ENCODE peak calls at places on chromosomes 6 and 20, in eight cellular contexts. C, F, Y, J, O, E, T and B are unnamed samples.

GRCh38 chr6:150590448-150590847 is 9.2 kb upstream of the PLEKHG1 start:
- DNase-seq in E (no peak), T (no peak), Y (no peak), O (no peak), F (no peak), J (no peak), C (no peak), B (no peak)

GRCh38 chr20:9442858-9443257 is 71.5 kb upstream of the LAMP5 start:
- DNase-seq in J (no peak), C (peak; percentile 39), F (peak; percentile 39), Y (no peak), O (no peak), E (no peak), T (no peak), B (peak; percentile 22)

GRCh38 chr6:45388328-45388727 is 10.6 kb upstream of the SUPT3H start:
- DNase-seq in C (peak; percentile 41), E (no peak), T (no peak), Y (peak; percentile 58), F (no peak), J (no peak), O (no peak), B (peak; percentile 51)

GRCh38 chr6:94510877-94511276 is 1066.5 kb upstream of the MANEA start:
- DNase-seq in O (no peak), F (no peak), C (no peak), J (no peak), T (no peak), Y (no peak), E (no peak), B (no peak)

GRCh38 chr6:75103411-75103810 is 102.4 kb downstream of the COL12A1 start:
- DNase-seq in T (no peak), O (no peak), C (peak; percentile 16), J (no peak), Y (no peak), F (no peak), E (no peak), B (no peak)

GRCh38 chr20:53839423-53840176 is 230.8 kb downstream of the BCAS1 start:
- DNase-seq in J (no peak), C (no peak), F (no peak), T (no peak), O (no peak), Y (no peak), E (peak; percentile 26), B (no peak)

GRCh38 chr6:139544699-139545052 is 170.2 kb upstream of the CITED2 start:
- DNase-seq in J (no peak), F (no peak), E (no peak), O (no peak), Y (no peak), C (no peak), T (no peak), B (no peak)

GRCh38 chr6:145694083-145694737 is 41.1 kb downstream of the EPM2A start:
- DNase-seq in J (no peak), E (no peak), Y (no peak), T (no peak), O (no peak), F (no peak), C (no peak), B (no peak)

GRCh38 chr6:43757966-43758616 is 11.9 kb upstream of the VEGFA start:
- DNase-seq in O (no peak), C (no peak), E (peak; percentile 10), F (no peak), Y (no peak), T (no peak), J (no peak), B (no peak)

GRCh38 chr6:27168586-27169443 is 78.7 kb upstream of the PRSS16 start:
- DNase-seq in Y (peak; percentile 54), J (peak; percentile 77), O (peak; percentile 87), F (no peak), E (no peak), T (no peak), C (no peak), B (peak; percentile 89)

GRCh38 chr6:161198176-161198575 is 75.7 kb downstream of the AGPAT4 start:
- DNase-seq in O (no peak), Y (peak; percentile 89), E (no peak), F (no peak), T (no peak), J (no peak), C (no peak), B (no peak)

GRCh38 chr6:422423-423061 is 31.0 kb downstream of the IRF4 start:
- DNase-seq in T (no peak), C (peak; percentile 86), O (peak; percentile 95), J (peak; percentile 94), Y (peak; percentile 90), F (peak; percentile 92), E (no peak), B (peak; percentile 99)

GRCh38 chr6:161370882-161371281 is 97.0 kb upstream of the AGPAT4 start:
- DNase-seq in T (no peak), Y (peak; percentile 70), F (peak; percentile 76), E (no peak), J (peak; percentile 78), O (peak; percentile 71), C (peak; percentile 85), B (peak; percentile 90)

GRCh38 chr6:15464211-15464725 is 198.6 kb downstream of the DTNBP1 start:
- DNase-seq in J (no peak), T (no peak), F (peak; percentile 36), O (no peak), Y (no peak), E (no peak), C (no peak), B (peak; percentile 12)

GRCh38 chr6:129621252-129621651 is 88.7 kb downstream of the ARHGAP18 start:
- DNase-seq in O (no peak), J (no peak), Y (no peak), T (no peak), F (peak; percentile 28), E (no peak), C (no peak), B (peak; percentile 30)
- TF ChIP-seq CTCF in O (peak; percentile 62), J (peak; percentile 24), Y (peak; percentile 21), T (peak; percentile 37), F (no peak), E (peak; percentile 49), C (no peak), B (peak; percentile 64)

GRCh38 chr20:56810141-56810540 is 181.0 kb downstream of the TFAP2C start:
- DNase-seq in E (no peak), J (no peak), C (no peak), Y (no peak), T (no peak), F (no peak), O (no peak), B (no peak)

GRCh38 chr20:56807118-56807517 is 178.0 kb downstream of the TFAP2C start:
- DNase-seq in T (no peak), F (no peak), E (no peak), J (no peak), Y (no peak), C (no peak), O (no peak), B (no peak)

GRCh38 chr20:56809668-56810067 is 180.6 kb downstream of the TFAP2C start:
- DNase-seq in J (no peak), T (no peak), O (no peak), C (no peak), F (no peak), E (no peak), Y (no peak), B (no peak)

GRCh38 chr20:56808119-56808725 is 179.1 kb downstream of the TFAP2C start:
- DNase-seq in C (no peak), F (no peak), Y (no peak), E (no peak), O (no peak), T (no peak), J (no peak), B (no peak)

GRCh38 chr20:56808732-56809131 is 179.6 kb downstream of the TFAP2C start:
- DNase-seq in O (no peak), Y (no peak), J (no peak), C (no peak), T (no peak), E (no peak), F (no peak), B (no peak)
- H3K4me3 ChIP-seq in O (no peak overlapping the region), Y (no peak overlapping the region), J (no peak overlapping the region), C (no peak overlapping the region), T (no peak overlapping the region), E (no peak overlapping the region), F (no peak overlapping the region), B (no peak overlapping the region)

GRCh38 chr6:26122793-26123674 is 35.8 kb downstream of the HFE start:
- DNase-seq in O (peak; percentile 96), C (peak; percentile 93), J (peak; percentile 99), E (peak; percentile 92), T (peak; percentile 81), Y (peak; percentile 99), F (peak; percentile 99), B (peak; percentile 99)

GRCh38 chr6:26120807-26121140 is 33.5 kb downstream of the HFE start:
- DNase-seq in Y (no peak), C (no peak), O (no peak), E (no peak), J (no peak), F (no peak), T (no peak), B (no peak)

GRCh38 chr6:26122402-26122792 is 35.2 kb downstream of the HFE start:
- DNase-seq in O (peak; percentile 5), J (no peak), C (peak; percentile 43), T (no peak), F (peak; percentile 74), Y (no peak), E (no peak), B (no peak)

GRCh38 chr6:26121141-26122004 is 34.1 kb downstream of the HFE start:
- DNase-seq in F (peak; percentile 88), O (no peak), T (no peak), Y (no peak), C (peak; percentile 30), E (no peak), J (peak; percentile 40), B (peak; percentile 20)

DNA sequence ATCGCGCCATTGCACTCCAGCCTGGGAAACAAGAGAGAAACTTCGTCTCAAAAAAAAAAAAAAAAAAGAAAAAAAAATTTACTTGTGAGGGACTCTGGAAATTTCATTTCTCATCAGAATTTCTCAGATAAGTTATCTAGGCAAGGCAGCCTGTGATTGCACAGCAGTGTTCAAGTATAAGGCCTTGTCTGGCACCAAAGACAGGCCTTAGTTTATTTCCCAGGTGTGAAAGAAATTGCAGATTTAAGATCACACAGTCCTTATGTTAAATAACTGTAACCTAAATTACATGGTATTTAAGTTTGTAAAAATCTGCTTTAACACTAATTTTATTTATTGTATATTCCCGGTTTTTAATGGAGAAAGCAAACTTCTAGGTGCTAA is 34.8 kb downstream of the HFE start:
- DNase-seq in J (no peak), O (no peak), T (no peak), Y (no peak), F (peak; percentile 24), E (no peak), C (no peak), B (no peak)
- TF ChIP-seq CTCF in J (no peak), O (no peak), T (no peak), Y (no peak), F (no peak), E (no peak), C (no peak), B (no peak)

DNA sequence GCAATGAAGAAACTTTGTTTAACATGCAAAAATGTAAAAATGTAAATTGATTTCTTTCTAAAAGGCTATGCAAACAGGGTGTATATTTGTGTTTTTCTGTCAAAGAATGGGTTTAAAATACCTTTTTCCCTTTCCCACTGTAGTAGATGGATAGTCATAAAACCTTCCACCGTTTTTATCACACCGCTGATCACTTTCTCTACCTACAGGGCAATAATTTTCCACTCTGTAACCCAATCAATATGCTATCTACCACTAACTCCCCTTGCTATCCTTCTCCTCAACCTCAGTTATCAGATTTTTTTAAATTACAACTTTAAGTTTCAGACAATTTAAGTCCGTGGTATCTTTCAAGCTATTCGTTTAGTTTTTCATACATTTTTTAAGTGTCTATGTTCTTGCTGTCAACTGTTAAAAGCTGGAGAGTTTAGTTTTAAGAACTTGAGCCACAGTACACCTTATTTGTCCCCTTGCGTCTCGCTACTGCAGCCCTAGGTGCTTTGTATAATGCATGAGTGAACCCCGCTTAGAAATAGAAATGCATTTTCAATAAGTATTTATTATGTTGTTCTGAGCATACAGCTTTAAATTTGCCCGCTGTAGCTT is 91.3 kb upstream of the ARID1B start:
- DNase-seq in Y (no peak), J (no peak), T (no peak), F (no peak), C (no peak), O (no peak), E (no peak), B (no peak)
- H3K4me3 ChIP-seq in Y (peak overlapping the region; percentile 80), J (peak overlapping the region; percentile 78), T (peak overlapping the region; percentile 58), F (peak overlapping the region; percentile 92), C (peak overlapping the region; percentile 77), O (peak overlapping the region; percentile 77), E (peak overlapping the region; percentile 74), B (peak overlapping the region; percentile 69)